ENCODE peak calls at places on chromosomes 3 and 15, in five cellular contexts. One of them, this sample, is unnamed.

GRCh38 chr15:67134577-67135492 is 69.4 kb downstream of the SMAD3 start:
- DNase-seq in endothelial cell: no peak
- DNase-seq in nephron progenitor cell: no peak
- DNase-seq in CD4-positive, alpha-beta T cell: no peak
- DNase-seq in right atrium auricular region: no peak
- DNase-seq in this sample: no peak

GRCh38 chr15:48964898-48965297 is 1.2 kb upstream of the SHC4 start:
- DNase-seq in endothelial cell: no peak
- DNase-seq in nephron progenitor cell: no peak
- DNase-seq in CD4-positive, alpha-beta T cell: no peak
- DNase-seq in right atrium auricular region: no peak
- DNase-seq in this sample: no peak

GRCh38 chr3:52317601-52318000 is 1.5 kb downstream of the DNAH1 start:
- DNase-seq in endothelial cell: peak
- DNase-seq in nephron progenitor cell: peak
- DNase-seq in CD4-positive, alpha-beta T cell: peak
- DNase-seq in right atrium auricular region: no peak
- DNase-seq in this sample: no peak

GRCh38 chr3:183085634-183086390 is 13.5 kb downstream of the MCCC1 start:
- DNase-seq in endothelial cell: peak
- DNase-seq in nephron progenitor cell: peak
- DNase-seq in CD4-positive, alpha-beta T cell: no peak
- DNase-seq in right atrium auricular region: no peak
- DNase-seq in this sample: no peak

GRCh38 chr3:32707026-32707370 is 22.0 kb downstream of the CNOT10 start:
- DNase-seq in endothelial cell: no peak
- DNase-seq in nephron progenitor cell: no peak
- DNase-seq in CD4-positive, alpha-beta T cell: no peak
- DNase-seq in right atrium auricular region: no peak
- DNase-seq in this sample: no peak

GRCh38 chr3:111846717-111847116 is 12.3 kb upstream of the PHLDB2 start:
- DNase-seq in endothelial cell: no peak
- DNase-seq in nephron progenitor cell: no peak
- DNase-seq in CD4-positive, alpha-beta T cell: no peak
- DNase-seq in right atrium auricular region: no peak
- DNase-seq in this sample: peak

GRCh38 chr15:40594429-40594836 is 384 bp downstream of the KNL1 start:
- DNase-seq in endothelial cell: peak
- DNase-seq in nephron progenitor cell: peak
- DNase-seq in CD4-positive, alpha-beta T cell: no peak
- DNase-seq in right atrium auricular region: no peak
- DNase-seq in this sample: no peak

GRCh38 chr15:61097852-61098251 is 131.2 kb downstream of the RORA start:
- DNase-seq in endothelial cell: no peak
- DNase-seq in nephron progenitor cell: no peak
- DNase-seq in CD4-positive, alpha-beta T cell: no peak
- DNase-seq in right atrium auricular region: no peak
- DNase-seq in this sample: no peak

GRCh38 chr15:62021991-62022600 is 38.2 kb downstream of the VPS13C start:
- DNase-seq in endothelial cell: no peak
- DNase-seq in nephron progenitor cell: no peak
- DNase-seq in CD4-positive, alpha-beta T cell: no peak
- DNase-seq in right atrium auricular region: no peak
- DNase-seq in this sample: no peak

GRCh38 chr15:50150349-50150748 is 31.3 kb upstream of the ATP8B4 start:
- DNase-seq in endothelial cell: no peak
- DNase-seq in nephron progenitor cell: no peak
- DNase-seq in CD4-positive, alpha-beta T cell: no peak
- DNase-seq in right atrium auricular region: no peak
- DNase-seq in this sample: no peak

GRCh38 chr3:185733980-185734724 is 90.7 kb downstream of the IGF2BP2 start:
- DNase-seq in endothelial cell: peak
- DNase-seq in nephron progenitor cell: peak
- DNase-seq in CD4-positive, alpha-beta T cell: no peak
- DNase-seq in right atrium auricular region: no peak
- DNase-seq in this sample: peak

GRCh38 chr3:184488577-184488976 is 73.0 kb upstream of the EPHB3 start:
- DNase-seq in endothelial cell: no peak
- DNase-seq in nephron progenitor cell: no peak
- DNase-seq in CD4-positive, alpha-beta T cell: no peak
- DNase-seq in right atrium auricular region: no peak
- DNase-seq in this sample: no peak

GRCh38 chr3:46713898-46714552 is 3.6 kb downstream of the PRSS50 start:
- DNase-seq in endothelial cell: no peak
- DNase-seq in nephron progenitor cell: no peak
- DNase-seq in CD4-positive, alpha-beta T cell: no peak
- DNase-seq in right atrium auricular region: no peak
- DNase-seq in this sample: no peak

GRCh38 chr3:197586181-197586580 is 30.4 kb upstream of the BDH1 start:
- DNase-seq in endothelial cell: no peak
- DNase-seq in nephron progenitor cell: no peak
- DNase-seq in CD4-positive, alpha-beta T cell: no peak
- DNase-seq in right atrium auricular region: no peak
- DNase-seq in this sample: no peak

GRCh38 chr15:55829826-55830225 is 86.9 kb upstream of the PRTG start:
- DNase-seq in endothelial cell: no peak
- DNase-seq in nephron progenitor cell: no peak
- DNase-seq in CD4-positive, alpha-beta T cell: no peak
- DNase-seq in right atrium auricular region: no peak
- DNase-seq in this sample: no peak

DNA sequence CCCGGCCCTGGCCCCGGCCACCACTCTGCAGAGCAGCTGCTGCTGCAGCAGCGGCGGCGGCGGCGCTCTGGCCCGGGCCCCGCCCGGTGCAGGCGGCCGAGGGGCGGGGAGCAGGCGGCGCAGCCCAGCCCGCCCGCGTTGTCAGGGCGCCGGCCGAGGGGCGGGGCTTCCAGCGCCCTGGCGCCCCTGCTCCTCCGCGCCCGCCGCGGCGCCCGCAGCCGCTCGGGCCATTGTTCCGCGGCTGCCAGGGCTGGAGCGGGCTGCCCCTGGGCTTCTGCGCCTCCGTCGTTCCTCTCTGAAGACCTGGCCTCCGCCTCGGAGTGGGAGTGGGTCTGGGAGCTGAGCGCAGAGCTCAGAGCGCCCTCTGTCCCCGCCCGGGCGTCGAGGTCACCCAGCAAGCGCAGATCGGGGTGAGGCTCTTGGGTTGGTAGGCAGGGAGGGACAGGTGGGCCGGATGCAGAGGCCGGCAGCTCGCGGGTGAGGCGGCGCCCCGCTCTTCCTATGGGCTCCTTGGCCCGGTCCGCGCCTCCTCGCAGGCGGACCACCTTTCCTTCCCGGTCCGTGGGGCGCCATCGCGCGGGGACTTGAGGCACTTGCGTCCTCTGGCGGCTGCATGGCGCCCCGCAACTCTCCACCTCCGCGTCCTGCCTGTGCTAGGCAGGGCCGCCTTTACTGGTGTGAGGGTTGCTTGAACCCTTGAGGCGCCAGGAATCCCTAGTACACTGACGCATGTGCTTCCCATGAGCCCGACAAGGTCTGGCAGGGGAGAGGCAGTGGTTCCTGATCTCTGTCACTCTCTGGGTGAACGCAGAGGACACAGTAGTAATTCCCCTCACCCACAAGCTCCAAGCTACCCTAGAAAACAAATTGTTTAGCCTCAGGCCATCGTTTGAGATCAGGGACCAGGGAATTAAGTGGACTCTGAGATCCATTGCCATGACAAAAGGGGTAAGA is at the start of gene LPCAT4:
- DNase-seq in endothelial cell: peak
- DNase-seq in nephron progenitor cell: peak
- DNase-seq in CD4-positive, alpha-beta T cell: peak
- DNase-seq in right atrium auricular region: peak
- DNase-seq in this sample: peak
- TF ChIP-seq CTCF in endothelial cell: peak
- TF ChIP-seq CTCF in nephron progenitor cell: peak
- TF ChIP-seq CTCF in CD4-positive, alpha-beta T cell: peak
- TF ChIP-seq CTCF in right atrium auricular region: peak
- TF ChIP-seq CTCF in this sample: peak

GRCh38 chr15:93852761-93853160 is 378.6 kb upstream of the MCTP2 start:
- DNase-seq in endothelial cell: no peak
- DNase-seq in nephron progenitor cell: no peak
- DNase-seq in CD4-positive, alpha-beta T cell: no peak
- DNase-seq in right atrium auricular region: no peak
- DNase-seq in this sample: no peak
- TF ChIP-seq CTCF in endothelial cell: no peak
- TF ChIP-seq CTCF in nephron progenitor cell: no peak
- TF ChIP-seq CTCF in CD4-positive, alpha-beta T cell: no peak
- TF ChIP-seq CTCF in right atrium auricular region: no peak
- TF ChIP-seq CTCF in this sample: no peak

GRCh38 chr15:59174161-59174845 is 32.3 kb upstream of the LDHAL6B start:
- DNase-seq in endothelial cell: no peak
- DNase-seq in nephron progenitor cell: no peak
- DNase-seq in CD4-positive, alpha-beta T cell: no peak
- DNase-seq in right atrium auricular region: no peak
- DNase-seq in this sample: no peak

GRCh38 chr15:59170998-59171397 is 35.6 kb upstream of the LDHAL6B start:
- DNase-seq in endothelial cell: no peak
- DNase-seq in nephron progenitor cell: no peak
- DNase-seq in CD4-positive, alpha-beta T cell: no peak
- DNase-seq in right atrium auricular region: no peak
- DNase-seq in this sample: no peak

GRCh38 chr15:59170295-59170881 is 36.3 kb upstream of the LDHAL6B start:
- DNase-seq in endothelial cell: peak
- DNase-seq in nephron progenitor cell: no peak
- DNase-seq in CD4-positive, alpha-beta T cell: no peak
- DNase-seq in right atrium auricular region: no peak
- DNase-seq in this sample: peak

GRCh38 chr15:59173194-59173593 is 33.4 kb upstream of the LDHAL6B start:
- DNase-seq in endothelial cell: no peak
- DNase-seq in nephron progenitor cell: no peak
- DNase-seq in CD4-positive, alpha-beta T cell: no peak
- DNase-seq in right atrium auricular region: no peak
- DNase-seq in this sample: no peak

GRCh38 chr15:59172289-59172901 is 34.2 kb upstream of the LDHAL6B start:
- DNase-seq in endothelial cell: no peak
- DNase-seq in nephron progenitor cell: no peak
- DNase-seq in CD4-positive, alpha-beta T cell: no peak
- DNase-seq in right atrium auricular region: no peak
- DNase-seq in this sample: no peak
- TF ChIP-seq CTCF in endothelial cell: no peak
- TF ChIP-seq CTCF in nephron progenitor cell: no peak
- TF ChIP-seq CTCF in CD4-positive, alpha-beta T cell: no peak
- TF ChIP-seq CTCF in right atrium auricular region: no peak
- TF ChIP-seq CTCF in this sample: no peak

DNA sequence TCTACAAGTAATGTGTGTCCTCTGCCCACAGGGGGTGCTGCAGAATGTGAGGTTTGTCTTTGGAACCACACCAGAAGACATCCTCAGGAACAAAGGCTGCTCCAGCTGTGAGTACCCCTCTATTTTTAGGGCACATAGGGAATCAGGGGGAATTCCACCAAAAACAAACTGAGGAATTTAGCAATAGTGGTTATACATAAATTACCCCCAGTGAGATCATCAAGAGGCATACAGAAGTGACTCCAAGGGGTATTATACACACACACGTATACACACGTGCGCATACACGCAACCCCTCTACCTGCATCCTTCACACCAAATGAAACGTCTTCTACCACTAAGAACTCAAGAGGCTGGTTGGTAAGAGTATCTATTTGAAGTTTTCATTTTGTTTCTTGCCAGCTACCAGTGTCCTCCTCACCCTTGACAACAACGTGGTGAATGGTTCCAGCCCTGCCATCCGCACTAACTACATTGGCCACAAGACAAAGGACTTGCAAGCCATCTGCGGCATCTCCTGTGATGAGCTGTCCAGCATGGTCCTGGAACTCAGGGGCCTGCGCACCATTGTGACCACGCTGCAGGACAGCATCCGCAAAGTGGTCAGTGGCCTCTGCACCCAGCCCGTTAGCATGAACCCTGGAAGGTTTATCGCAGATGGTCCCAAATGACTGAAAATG is 2.8 kb downstream of the THBS1 start:
- DNase-seq in endothelial cell: peak
- DNase-seq in nephron progenitor cell: peak
- DNase-seq in CD4-positive, alpha-beta T cell: no peak
- DNase-seq in right atrium auricular region: no peak
- DNase-seq in this sample: peak
- TF ChIP-seq CTCF in endothelial cell: peak
- TF ChIP-seq CTCF in nephron progenitor cell: peak
- TF ChIP-seq CTCF in CD4-positive, alpha-beta T cell: no peak
- TF ChIP-seq CTCF in right atrium auricular region: peak
- TF ChIP-seq CTCF in this sample: peak

GRCh38 chr15:64740361-64741170 is 34.8 kb downstream of the RBPMS2 start:
- DNase-seq in endothelial cell: no peak
- DNase-seq in nephron progenitor cell: no peak
- DNase-seq in CD4-positive, alpha-beta T cell: no peak
- DNase-seq in right atrium auricular region: peak
- DNase-seq in this sample: no peak
- TF ChIP-seq CTCF in endothelial cell: no peak
- TF ChIP-seq CTCF in nephron progenitor cell: no peak
- TF ChIP-seq CTCF in CD4-positive, alpha-beta T cell: no peak
- TF ChIP-seq CTCF in right atrium auricular region: peak
- TF ChIP-seq CTCF in this sample: no peak

GRCh38 chr15:77419050-77419835 is 661 bp downstream of the PEAK1 start:
- DNase-seq in endothelial cell: peak
- DNase-seq in nephron progenitor cell: peak
- DNase-seq in CD4-positive, alpha-beta T cell: peak
- DNase-seq in right atrium auricular region: no peak
- DNase-seq in this sample: no peak
- TF ChIP-seq CTCF in endothelial cell: no peak
- TF ChIP-seq CTCF in nephron progenitor cell: no peak
- TF ChIP-seq CTCF in CD4-positive, alpha-beta T cell: no peak
- TF ChIP-seq CTCF in right atrium auricular region: peak
- TF ChIP-seq CTCF in this sample: peak